ENCODE peak calls at places on chromosomes 12 and 14, in four cellular contexts. A is hippocampal formation; F is AG04450; E is activated T-cell treated with anti-CD3 and anti-CD28 coated beads, Interleukin-2, amount 50 U/mL, for 72 hours. Y is an unnamed sample.

GRCh38 chr14:88421286-88421685 is 35.8 kb downstream of the SPATA7 start:
- DNase-seq in A (no peak), F (no peak), E (no peak), Y (no peak)

GRCh38 chr12:18275974-18276373 is 14.7 kb downstream of the PIK3C2G start:
- DNase-seq in A (no peak), F (no peak), E (no peak), Y (no peak)

GRCh38 chr12:86723326-86723725 is 467.1 kb upstream of the MGAT4C start:
- DNase-seq in A (no peak), F (no peak), E (no peak), Y (no peak)

GRCh38 chr12:62260733-62261683 is 804 bp downstream of the USP15 start:
- DNase-seq in A (peak), F (no peak), E (peak), Y (peak)

GRCh38 chr12:110934093-110934852 is 13.9 kb upstream of the MYL2 start:
- DNase-seq in A (no peak), F (no peak), E (no peak), Y (no peak)

GRCh38 chr12:54977155-54977554 is 7.4 kb downstream of the TESPA1 start:
- DNase-seq in A (no peak), F (no peak), E (no peak), Y (no peak)

GRCh38 chr14:79544671-79545070 is 666.6 kb downstream of the DIO2 start:
- DNase-seq in A (no peak), F (peak), E (no peak), Y (no peak)

GRCh38 chr14:68232643-68233055 is 413.1 kb downstream of the RAD51B start:
- DNase-seq in A (no peak), F (peak), E (peak), Y (peak)

GRCh38 chr14:60665178-60665555 is 15.9 kb upstream of the SIX1 start:
- DNase-seq in A (no peak), F (no peak), E (no peak), Y (no peak)

GRCh38 chr12:51714666-51715065 is 123.6 kb downstream of the SCN8A start:
- DNase-seq in A (no peak), F (no peak), E (no peak), Y (no peak)

GRCh38 chr14:23572841-23573240 is 5.2 kb upstream of the AP1G2 start:
- DNase-seq in A (no peak), F (no peak), E (no peak), Y (no peak)

Y was measured in activated T-helper 2 cell treated with anti-CD3 and anti-CD28 coated beads, Interferon-gamma antibody, Interleukin-2, Interleukin-4, amounts not matched to agents 10 μg/mL and 5 μg/mL and 100 μg/mL, durations not matched to agents 14 hours and 24 hours and 36 hours.